ENCODE peak calls at places on chromosomes 6 and 20, in six cellular contexts. I, Q, B, D, L and T are unnamed samples.

GRCh38 chr6:1610497-1611321 is 994 bp downstream of the FOXC1 start:
- DNase-seq in D (peak), I (peak), Q (peak), B (no peak), L (no peak), T (no peak)

GRCh38 chr20:63917811-63918210 is 22.9 kb downstream of the DNAJC5 start:
- DNase-seq in D (no peak), B (no peak), I (no peak), Q (peak), L (no peak), T (no peak)

GRCh38 chr6:72530750-72531149 is 91.1 kb upstream of the KCNQ5 start:
- DNase-seq in B (no peak), D (no peak), Q (no peak), I (no peak), L (no peak), T (no peak)

GRCh38 chr6:125821825-125822281 is 31.1 kb downstream of the NCOA7 start:
- DNase-seq in L (no peak), D (no peak), I (no peak), B (no peak), Q (peak), T (peak)

GRCh38 chr20:36856691-36857635 is 19.0 kb upstream of the TLDC2 start:
- DNase-seq in L (no peak), B (no peak), D (peak), I (no peak), Q (no peak), T (no peak)

GRCh38 chr6:170459451-170459850 is 93.7 kb downstream of the PSMB1 start:
- DNase-seq in B (no peak), I (no peak), L (peak), D (peak), Q (peak), T (no peak)

GRCh38 chr20:61332016-61332975 is 80.2 kb downstream of the CDH4 start:
- DNase-seq in L (no peak), D (no peak), Q (peak), B (no peak), I (no peak), T (no peak)

GRCh38 chr6:4582506-4582905 is 193.7 kb upstream of the CDYL start:
- DNase-seq in I (no peak), L (no peak), D (peak), B (no peak), Q (peak), T (no peak)

GRCh38 chr6:35007016-35007415 is 118.0 kb downstream of the ANKS1A start:
- DNase-seq in B (no peak), I (no peak), Q (no peak), D (no peak), L (no peak), T (no peak)

GRCh38 chr6:48109902-48110301 is 1.1 kb downstream of the PTCHD4 start:
- DNase-seq in D (peak), I (no peak), Q (peak), L (no peak), B (no peak), T (no peak)

GRCh38 chr6:3838992-3839867 is 9.9 kb upstream of the FAM50B start:
- DNase-seq in B (no peak), Q (peak), I (no peak), L (no peak), D (peak), T (no peak)

GRCh38 chr6:94099072-94099471 is 679.7 kb upstream of the EPHA7 start:
- DNase-seq in Q (no peak), L (no peak), I (peak), B (no peak), D (no peak), T (no peak)

GRCh38 chr20:25623225-25623735 is 534 bp downstream of the NANP start:
- DNase-seq in I (peak), D (peak), Q (peak), B (peak), L (peak), T (peak)

GRCh38 chr6:31908791-31909190 is 6.9 kb upstream of the ZBTB12 start:
- DNase-seq in B (no peak), I (no peak), L (peak), Q (peak), D (peak), T (no peak)

GRCh38 chr6:150207931-150208570 is 65.2 kb downstream of the PPP1R14C start:
- DNase-seq in I (no peak), Q (peak), L (no peak), D (peak), B (no peak), T (no peak)

GRCh38 chr6:159105716-159106115 is 60.9 kb upstream of the TAGAP start:
- DNase-seq in L (no peak), I (no peak), D (no peak), Q (no peak), B (no peak), T (no peak)

GRCh38 chr20:32762754-32763201 is 593 bp downstream of the DNMT3B start:
- DNase-seq in I (peak), Q (no peak), L (peak), B (no peak), D (peak), T (no peak)

GRCh38 chr6:145276746-145277145 is 458.6 kb downstream of the EPM2A start:
- DNase-seq in B (no peak), I (peak), L (no peak), D (peak), Q (peak), T (no peak)

GRCh38 chr6:118709859-118710350 is 58.5 kb upstream of the CEP85L start:
- DNase-seq in Q (peak), B (no peak), L (peak), D (peak), I (no peak), T (peak)

GRCh38 chr6:33195304-33196022 is 3.2 kb upstream of the COL11A2 start:
- DNase-seq in Q (no peak), D (no peak), B (no peak), I (peak), L (no peak), T (no peak)

GRCh38 chr6:170151235-170152110 is 139.4 kb downstream of the DLL1 start:
- DNase-seq in Q (no peak), B (no peak), D (no peak), I (peak), L (no peak), T (no peak)

GRCh38 chr6:35484921-35485392 is 11.9 kb downstream of the TEAD3 start:
- DNase-seq in D (peak), B (no peak), L (no peak), Q (peak), I (no peak), T (peak)

GRCh38 chr20:3181270-3181669 is 7.9 kb upstream of the LZTS3 start:
- DNase-seq in B (no peak), I (no peak), Q (no peak), L (no peak), D (no peak), T (no peak)

GRCh38 chr20:11499235-11499634 is 418.5 kb upstream of the BTBD3 start:
- DNase-seq in B (no peak), D (no peak), Q (peak), L (no peak), I (no peak), T (no peak)

GRCh38 chr6:149031545-149032317 is 284.9 kb downstream of the UST start:
- DNase-seq in D (peak), L (no peak), Q (peak), B (peak), I (no peak), T (peak)

GRCh38 chr6:35552285-35552917 is 39.7 kb upstream of the TULP1 start:
- DNase-seq in I (peak), B (peak), Q (no peak), D (peak), L (peak), T (peak)

GRCh38 chr6:133551847-133552331 is 310.7 kb downstream of the EYA4 start:
- DNase-seq in D (peak), I (no peak), Q (peak), L (no peak), B (no peak), T (no peak)

GRCh38 chr6:152636675-152637421 is at the start of gene SYNE1:
- DNase-seq in I (peak), Q (peak), L (no peak), D (peak), B (no peak), T (no peak)

GRCh38 chr6:2158596-2159271 is 86.7 kb downstream of the GMDS start:
- DNase-seq in L (no peak), Q (peak), D (peak), I (peak), B (peak), T (no peak)

GRCh38 chr6:27168586-27169443 is 78.7 kb upstream of the PRSS16 start:
- DNase-seq in I (no peak), Q (peak), L (no peak), B (no peak), D (peak), T (peak)

GRCh38 chr20:46757754-46758678 is 48.6 kb downstream of the SLC2A10 start:
- DNase-seq in Q (peak), D (peak), L (peak), B (peak), I (peak), T (peak)

GRCh38 chr20:41213150-41213820 is 75.9 kb downstream of the PLCG1 start:
- DNase-seq in L (peak), Q (peak), B (no peak), I (no peak), D (peak), T (no peak)

GRCh38 chr20:49183444-49183843 is 4.7 kb downstream of the STAU1 start:
- DNase-seq in Q (no peak), B (no peak), D (no peak), I (no peak), L (no peak), T (no peak)

GRCh38 chr6:11315743-11316437 is 83.4 kb upstream of the NEDD9 start:
- DNase-seq in Q (peak), B (peak), I (no peak), D (peak), L (no peak), T (peak)

GRCh38 chr6:45439459-45439858 is 61.7 kb upstream of the SUPT3H start:
- DNase-seq in D (no peak), L (no peak), Q (no peak), I (no peak), B (no peak), T (no peak)

GRCh38 chr6:45438156-45438555 is 60.4 kb upstream of the SUPT3H start:
- DNase-seq in B (no peak), I (no peak), Q (peak), L (no peak), D (peak), T (no peak)

GRCh38 chr6:45437441-45437820 is 59.7 kb upstream of the SUPT3H start:
- DNase-seq in I (no peak), D (no peak), Q (no peak), B (no peak), L (no peak), T (no peak)

GRCh38 chr6:45439861-45440388 is 62.2 kb upstream of the SUPT3H start:
- DNase-seq in L (no peak), B (no peak), I (no peak), Q (no peak), D (no peak), T (no peak)

GRCh38 chr6:45438849-45439406 is 61.2 kb upstream of the SUPT3H start:
- DNase-seq in Q (peak), D (peak), I (no peak), L (no peak), B (peak), T (no peak)
- H3K4me2 ChIP-seq in Q (no peak), D (peak), I (no peak), L (no peak), B (peak), T (no peak)

GRCh38 chr6:66900081-66900770 is 1193.2 kb upstream of the EYS start:
- DNase-seq in Q (peak), L (no peak), B (no peak), D (no peak), I (no peak), T (no peak)
- H2AFZ ChIP-seq in Q (no peak), L (no peak), B (no peak), D (no peak), I (no peak), T (no peak)

GRCh38 chr20:45406260-45407066 is 1.6 kb upstream of the DBNDD2 start:
- DNase-seq in B (no peak), Q (peak), I (peak), L (no peak), D (peak), T (peak)
- H3K4me2 ChIP-seq in B (peak), Q (peak), I (peak), L (peak), D (peak), T (peak)

GRCh38 chr6:52893803-52894202 is 15.7 kb downstream of the GSTA3 start:
- DNase-seq in D (no peak), B (no peak), I (no peak), Q (no peak), L (no peak), T (no peak)
- H2AFZ ChIP-seq in D (no peak), B (no peak), I (no peak), Q (no peak), L (no peak), T (no peak)